ENCODE peak calls at places on chromosomes 4 and X, in four cellular contexts. M is transverse colon, E is endodermal cell, L is AG04450. S is an unnamed sample.
A peak's percentile ranks its signal among the peaks of the same experiment; 100 is the strongest.

GRCh38 chrX:130100180-130100579 is 10.1 kb downstream of the ELF4 start:
- DNase-seq in M (peak; percentile 59), E (no peak), L (no peak), S (no peak)

GRCh38 chr4:164337219-164337944 is 416.5 kb upstream of the SMIM31 start:
- DNase-seq in M (no peak), E (no peak), L (no peak), S (no peak)

GRCh38 chrX:48938721-48939416 is 18.5 kb downstream of the OTUD5 start:
- DNase-seq in M (peak; percentile 69), E (no peak), L (no peak), S (no peak)

GRCh38 chr4:24937176-24937575 is 24.3 kb upstream of the CCDC149 start:
- DNase-seq in M (no peak), E (no peak), L (no peak), S (no peak)

GRCh38 chr4:15778191-15778741 is at the start of gene CD38:
- DNase-seq in M (peak; percentile 68), E (peak; percentile 78), L (no peak), S (no peak)

GRCh38 chr4:2253160-2254084 is 8.5 kb downstream of the MXD4 start:
- DNase-seq in M (no peak), E (no peak), L (no peak), S (no peak)

GRCh38 chr4:109730294-109731051 is 603 bp upstream of the PLA2G12A start:
- DNase-seq in M (peak; percentile 68), E (no peak), L (peak; percentile 2), S (no peak)

GRCh38 chr4:39043697-39044363 is 11.6 kb upstream of the TMEM156 start:
- DNase-seq in M (no peak), E (no peak), L (no peak), S (no peak)

GRCh38 chrX:7852166-7852565 is 9.2 kb downstream of the VCX start:
- DNase-seq in M (no peak), E (no peak), L (no peak), S (no peak)
- TF ChIP-seq CTCF in M (no peak), E (peak; percentile 75), L (no peak), S (no peak)

DNA sequence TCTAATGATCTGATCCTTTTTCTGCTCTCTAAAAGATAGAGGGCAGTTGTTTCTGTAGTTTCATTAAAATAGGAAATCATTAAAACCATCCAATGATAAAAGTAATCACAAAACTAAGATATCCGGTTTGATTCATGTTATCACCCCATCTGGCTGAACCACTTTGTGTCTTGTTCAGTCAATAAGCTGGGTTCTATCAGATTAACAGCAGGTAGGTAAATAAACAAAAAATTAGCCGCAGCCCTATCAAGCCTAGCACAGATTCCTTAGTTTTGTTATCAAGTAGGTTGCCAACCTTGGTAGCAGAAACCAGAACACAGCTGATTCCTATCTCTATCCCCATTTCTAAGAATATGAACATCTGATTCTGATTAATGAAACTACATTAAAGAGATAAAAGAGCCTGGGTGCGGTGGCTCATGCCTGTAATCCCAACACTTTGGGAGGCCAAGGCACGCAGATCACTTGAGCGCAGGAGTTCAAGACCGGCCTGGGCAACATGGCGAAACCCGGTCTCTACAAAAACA is 118.6 kb upstream of the PLAC1 start:
- DNase-seq in M (no peak), E (no peak), L (no peak), S (no peak)
- H3K27ac ChIP-seq in M (no peak overlapping the region), E (no peak overlapping the region), L (no peak overlapping the region), S (no peak overlapping the region)

GRCh38 chr4:143375326-143376073 is 38.8 kb downstream of the GAB1 start:
- DNase-seq in M (peak; percentile 43), E (peak; percentile 72), L (no peak), S (no peak)
- TF ChIP-seq CTCF in M (peak; percentile 24), E (peak; percentile 58), L (peak; percentile 44), S (peak; percentile 30)

GRCh38 chr4:119656342-119656741 is 27.7 kb upstream of the PDE5A start:
- DNase-seq in M (no peak), E (peak; percentile 47), L (no peak), S (no peak)

GRCh38 chr4:119659576-119659975 is 31.0 kb upstream of the PDE5A start:
- DNase-seq in M (no peak), E (no peak), L (no peak), S (no peak)

GRCh38 chr4:119653990-119654389 is 25.4 kb upstream of the PDE5A start:
- DNase-seq in M (no peak), E (no peak), L (no peak), S (no peak)

GRCh38 chr4:119655111-119655837 is 26.7 kb upstream of the PDE5A start:
- DNase-seq in M (no peak), E (no peak), L (no peak), S (no peak)

DNA sequence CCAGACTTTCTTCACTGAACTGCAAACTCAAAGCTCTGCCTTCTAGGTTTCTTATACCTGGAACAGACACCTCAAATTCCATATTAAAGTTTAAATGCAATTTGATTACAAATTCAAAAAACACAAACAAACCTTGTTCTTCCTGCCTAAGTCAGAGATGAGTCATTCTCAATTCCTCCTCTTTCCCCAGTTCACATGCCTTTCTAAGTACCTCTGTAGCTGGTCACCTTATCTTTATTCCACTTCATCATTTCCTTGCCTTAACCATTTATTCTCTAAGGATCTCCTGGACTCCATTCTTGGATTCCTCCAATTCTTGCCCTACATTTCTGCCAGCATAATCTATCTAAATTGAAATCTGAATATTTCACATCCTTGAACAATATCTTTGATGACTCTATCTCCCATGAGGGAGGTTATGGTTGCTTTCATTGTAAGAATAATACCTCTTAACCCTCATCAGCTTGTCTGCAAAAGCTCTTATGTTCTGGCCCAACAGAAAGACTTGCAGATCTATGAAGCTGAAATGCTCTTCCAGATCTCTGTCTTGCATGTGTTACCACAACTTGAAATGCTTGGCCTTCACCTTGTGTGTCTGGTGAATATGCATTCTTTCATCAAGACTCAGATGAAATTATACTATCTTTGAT is 28.5 kb upstream of the PDE5A start:
- DNase-seq in M (no peak), E (no peak), L (no peak), S (peak; percentile 1)
- H3K27ac ChIP-seq in M (no peak overlapping the region), E (no peak overlapping the region), L (no peak overlapping the region), S (no peak overlapping the region)

DNA sequence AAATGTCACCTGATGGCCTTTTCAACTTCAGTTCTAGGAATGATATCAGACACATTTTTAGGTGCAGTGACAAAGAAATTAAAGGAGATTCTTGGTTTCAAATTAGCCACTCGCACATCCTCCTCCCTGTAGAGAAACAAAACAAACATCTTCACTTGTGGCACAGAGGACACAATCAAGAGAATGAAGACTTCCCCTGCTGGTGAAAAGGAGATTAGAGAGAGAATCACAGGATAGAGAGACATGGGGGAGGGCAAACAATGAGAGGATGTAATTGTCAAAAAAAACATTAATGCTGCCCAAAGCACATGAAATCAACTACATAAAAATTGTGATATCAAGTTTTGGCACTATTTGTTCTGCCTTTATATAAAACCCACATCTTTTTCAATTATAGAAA is 34.5 kb downstream of the ACE2 start:
- DNase-seq in M (no peak), E (no peak), L (no peak), S (no peak)
- TF ChIP-seq CTCF in M (no peak), E (peak; percentile 70), L (peak; percentile 16), S (peak; percentile 12)

DNA sequence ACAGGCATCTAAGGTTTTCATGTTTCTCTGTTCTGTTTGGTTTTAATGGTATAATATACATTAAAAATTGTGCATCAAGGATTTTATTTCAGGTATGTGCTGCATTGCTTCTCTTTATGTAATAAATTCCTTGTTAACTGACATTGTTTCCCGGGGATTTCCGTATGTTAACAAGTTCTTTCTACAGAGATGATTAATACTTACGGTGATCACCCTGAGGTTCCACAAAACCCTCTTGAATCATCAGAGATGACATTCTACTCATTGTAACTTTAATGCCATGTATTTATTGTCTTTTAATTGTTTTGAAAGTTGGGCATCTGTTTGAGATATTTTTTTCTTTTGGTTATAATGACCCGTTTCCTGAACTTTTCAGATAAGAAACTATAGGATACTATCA is 37.5 kb downstream of the ARHGAP10 start:
- DNase-seq in M (no peak), E (no peak), L (no peak), S (no peak)
- H3K27ac ChIP-seq in M (no peak overlapping the region), E (no peak overlapping the region), L (no peak overlapping the region), S (peak overlapping the region; percentile 65)